ENCODE peak calls at places on chromosomes 3 and 15, in eight cellular contexts. S is activated naive CD4-positive, alpha-beta T cell treated with anti-CD3 and anti-CD28 coated beads for 36 hours; M is uterus; K is NCI-H460; V is iris pigment epithelial cell; U is head of caudate nucleus; L is lung microvascular endothelial cell; H is stimulated activated CD8-positive, alpha-beta memory T cell treated with anti-CD3 and anti-CD28 coated beads, Interleukin-7, amount 100 ng/mL, for 1 hour. Z is an unnamed sample.
A peak's percentile ranks its signal among the peaks of the same experiment; 100 is the strongest.

GRCh38 chr15:101206173-101206572 is 45.7 kb downstream of the CHSY1 start:
- DNase-seq in H (peak; percentile 44), K (no peak), V (peak; percentile 67), L (peak; percentile 32), U (no peak), S (peak; percentile 89), M (no peak), Z (no peak)

GRCh38 chr15:98866503-98866902 is 141.1 kb downstream of the PGPEP1L start:
- DNase-seq in H (no peak), S (no peak), V (peak; percentile 56), M (peak; percentile 55), L (peak; percentile 91), U (no peak), K (no peak), Z (peak; percentile 92)

GRCh38 chr3:52249683-52250082 is 4.1 kb downstream of the PPM1M start:
- DNase-seq in S (peak; percentile 17), U (no peak), M (no peak), K (no peak), V (no peak), L (no peak), H (no peak), Z (no peak)

GRCh38 chr15:25947336-25948080 is 84.4 kb upstream of the ATP10A start:
- DNase-seq in L (no peak), U (peak; percentile 33), V (no peak), K (no peak), S (peak; percentile 44), H (no peak), M (no peak), Z (no peak)

GRCh38 chr3:150414273-150414672 is 6.2 kb downstream of the TSC22D2 start:
- DNase-seq in S (no peak), V (peak; percentile 67), L (peak; percentile 50), H (no peak), M (no peak), K (no peak), U (no peak), Z (peak; percentile 58)

GRCh38 chr3:106440672-106441071 is 571.9 kb upstream of the CBLB start:
- DNase-seq in K (no peak), M (no peak), S (no peak), H (no peak), U (no peak), L (no peak), V (no peak), Z (no peak)

GRCh38 chr15:83092309-83092976 is 15.0 kb upstream of the TM6SF1 start:
- DNase-seq in V (peak; percentile 91), U (peak; percentile 24), S (peak; percentile 39), K (no peak), H (no peak), L (peak; percentile 95), M (no peak), Z (peak; percentile 97)

GRCh38 chr15:50257924-50258323 is 7.6 kb downstream of the HDC start:
- DNase-seq in V (peak; percentile 93), L (no peak), S (no peak), H (no peak), K (no peak), M (no peak), U (no peak), Z (no peak)

GRCh38 chr15:80507131-80507530 is 102.9 kb downstream of the ARNT2 start:
- DNase-seq in K (no peak), U (no peak), L (no peak), M (no peak), H (no peak), S (no peak), V (peak; percentile 67), Z (no peak)

GRCh38 chr3:127157181-127157828 is 35.6 kb upstream of the PRR23E start:
- DNase-seq in K (no peak), H (no peak), L (no peak), S (no peak), M (no peak), V (no peak), U (no peak), Z (no peak)

GRCh38 chr3:14771593-14772497 is 46.9 kb upstream of the FGD5 start:
- DNase-seq in K (no peak), S (no peak), V (no peak), H (no peak), U (no peak), L (no peak), M (no peak), Z (no peak)

GRCh38 chr15:71170163-71170562 is 54.9 kb downstream of the THSD4 start:
- DNase-seq in M (no peak), L (no peak), S (no peak), K (no peak), U (no peak), V (no peak), H (no peak), Z (no peak)

GRCh38 chr15:100330629-100331215 is 11.1 kb downstream of the ADAMTS17 start:
- DNase-seq in L (no peak), V (no peak), K (no peak), H (no peak), M (no peak), S (peak; percentile 63), U (no peak), Z (no peak)

GRCh38 chr3:7682822-7683229 is 818.8 kb upstream of the LMCD1 start:
- DNase-seq in V (peak; percentile 81), U (no peak), M (no peak), K (no peak), L (no peak), S (no peak), H (no peak), Z (no peak)

GRCh38 chr3:129018271-129018670 is 17.2 kb downstream of the EFCC1 start:
- DNase-seq in M (no peak), V (no peak), U (no peak), K (no peak), H (no peak), L (no peak), S (no peak), Z (no peak)

GRCh38 chr15:67533873-67534272 is 8.6 kb upstream of the MAP2K5 start:
- DNase-seq in K (no peak), H (no peak), L (no peak), M (no peak), S (no peak), V (no peak), U (no peak), Z (no peak)

GRCh38 chr3:101941253-101942039 is 92.1 kb downstream of the NFKBIZ start:
- DNase-seq in H (no peak), V (peak; percentile 78), U (no peak), M (no peak), S (no peak), L (no peak), K (no peak), Z (no peak)

GRCh38 chr3:171285287-171285686 is 174.9 kb downstream of the TNIK start:
- DNase-seq in H (no peak), K (no peak), S (no peak), U (no peak), V (peak; percentile 26), M (no peak), L (peak; percentile 40), Z (no peak)

GRCh38 chr3:59609967-59610366 is 560.1 kb upstream of the CFAP20DC start:
- DNase-seq in V (peak; percentile 35), H (no peak), U (no peak), L (no peak), S (no peak), K (no peak), M (no peak), Z (no peak)

GRCh38 chr3:11953350-11953749 is 50.8 kb upstream of the SYN2 start:
- DNase-seq in V (no peak), S (no peak), H (no peak), M (no peak), L (no peak), U (no peak), K (no peak), Z (no peak)

GRCh38 chr3:128438488-128439072 is 28.1 kb downstream of the DNAJB8 start:
- DNase-seq in U (no peak), L (no peak), M (no peak), S (no peak), H (no peak), V (no peak), K (no peak), Z (no peak)

GRCh38 chr3:149472393-149472792 is 2.1 kb upstream of the TM4SF4 start:
- DNase-seq in V (no peak), H (no peak), U (no peak), S (no peak), M (no peak), L (no peak), K (no peak), Z (no peak)

GRCh38 chr15:49843725-49844124 is 222.9 kb downstream of the DTWD1 start:
- DNase-seq in H (no peak), U (no peak), L (no peak), M (no peak), S (no peak), K (no peak), V (no peak), Z (peak; percentile 12)

GRCh38 chr3:126447456-126448106 is 28.1 kb downstream of the ZXDC start:
- DNase-seq in K (no peak), L (no peak), M (no peak), U (no peak), H (no peak), S (no peak), V (no peak), Z (no peak)

GRCh38 chr15:48459571-48460461 is 128.6 kb downstream of the DUT start:
- DNase-seq in L (peak; percentile 81), H (no peak), M (no peak), S (no peak), U (no peak), K (no peak), V (peak; percentile 90), Z (peak; percentile 59)